ENCODE peak calls at places on chromosome 1, in seven cellular contexts. G is IMR-90, Z is mesendoderm, X is mesenchymal stem cell, O is H9, F is trophoblast cell, U is neuronal stem cell. T is an unnamed sample.

GRCh38 chr1:117499071-117499470 is 106.8 kb upstream of the TENT5C start:
- DNase-seq in Z (no peak), F (no peak), X (peak; percentile 13), O (no peak), G (peak; percentile 58), U (no peak), T (no peak)

GRCh38 chr1:29974345-29974744 is 738.0 kb downstream of the PTPRU start:
- DNase-seq in O (peak; percentile 50), U (peak; percentile 37), F (peak; percentile 51), Z (peak; percentile 99), X (no peak), G (peak; percentile 88), T (peak; percentile 64)

GRCh38 chr1:2633401-2633935 is 652 bp upstream of the MMEL1 start:
- DNase-seq in F (no peak), U (no peak), Z (no peak), X (no peak), G (no peak), O (no peak), T (no peak)

GRCh38 chr1:203906932-203907331 is 45.5 kb downstream of the SNRPE start:
- DNase-seq in O (no peak), Z (peak; percentile 37), F (peak; percentile 75), X (peak; percentile 87), U (no peak), G (peak; percentile 93), T (no peak)

GRCh38 chr1:109011335-109011734 is 30.6 kb downstream of the WDR47 start:
- DNase-seq in F (no peak), G (no peak), U (no peak), Z (no peak), X (no peak), O (no peak), T (no peak)

GRCh38 chr1:88371396-88371795 is 312.7 kb upstream of the PKN2 start:
- DNase-seq in G (no peak), X (no peak), F (peak; percentile 5), U (no peak), Z (no peak), O (no peak), T (no peak)

GRCh38 chr1:223041481-223041880 is 101.6 kb downstream of the TLR5 start:
- DNase-seq in X (no peak), O (no peak), G (no peak), U (no peak), F (peak; percentile 69), Z (peak; percentile 93), T (no peak)

GRCh38 chr1:240567066-240567465 is 44.9 kb downstream of the GREM2 start:
- DNase-seq in X (no peak), O (no peak), G (no peak), Z (no peak), F (no peak), U (no peak), T (no peak)

GRCh38 chr1:178599745-178600144 is 86.8 kb downstream of the TEX35 start:
- DNase-seq in G (no peak), O (no peak), X (no peak), U (no peak), Z (no peak), F (no peak), T (no peak)

GRCh38 chr1:215045647-215046308 is 36.8 kb upstream of the KCNK2 start:
- DNase-seq in Z (no peak), F (peak; percentile 41), G (no peak), X (no peak), U (no peak), O (no peak), T (no peak)

GRCh38 chr1:212189352-212189738 is 95.9 kb upstream of the PPP2R5A start:
- DNase-seq in G (no peak), O (no peak), Z (no peak), F (peak; percentile 46), U (no peak), X (no peak), T (no peak)

GRCh38 chr1:155207578-155208405 is at the start of gene THBS3:
- DNase-seq in G (peak; percentile 12), F (no peak), U (peak; percentile 77), Z (peak; percentile 76), X (peak; percentile 46), O (peak; percentile 64), T (peak; percentile 59)

GRCh38 chr1:36739703-36740289 is 257.1 kb upstream of the CSF3R start:
- DNase-seq in U (no peak), O (no peak), G (no peak), F (no peak), X (no peak), Z (no peak), T (no peak)

GRCh38 chr1:26785611-26786436 is 1.9 kb upstream of the PIGV start:
- DNase-seq in F (no peak), U (no peak), X (peak; percentile 60), Z (peak; percentile 35), G (peak; percentile 48), O (no peak), T (no peak)

GRCh38 chr1:170661646-170662411 is 2.1 kb upstream of the PRRX1 start:
- DNase-seq in X (peak; percentile 42), O (peak; percentile 70), G (peak; percentile 53), F (no peak), U (no peak), Z (peak; percentile 67), T (no peak)

GRCh38 chr1:164716992-164717703 is 158.2 kb downstream of the PBX1 start:
- DNase-seq in X (peak; percentile 17), U (no peak), Z (no peak), F (no peak), O (no peak), G (peak; percentile 64), T (no peak)

GRCh38 chr1:181817091-181817490 is 244.4 kb downstream of the ZNF648 start:
- DNase-seq in X (no peak), Z (no peak), F (no peak), U (no peak), O (no peak), G (no peak), T (no peak)

GRCh38 chr1:10891081-10891480 is 94.6 kb upstream of the CASZ1 start:
- DNase-seq in Z (no peak), O (no peak), G (no peak), X (no peak), U (no peak), F (peak; percentile 82), T (no peak)

GRCh38 chr1:1067284-1068076 is 6.6 kb downstream of the RNF223 start:
- DNase-seq in X (no peak), U (no peak), G (no peak), F (peak; percentile 69), Z (no peak), O (no peak), T (no peak)

GRCh38 chr1:23801876-23802275 is 1.3 kb upstream of the GALE start:
- DNase-seq in X (no peak), Z (no peak), F (no peak), G (no peak), O (no peak), U (no peak), T (no peak)

DNA sequence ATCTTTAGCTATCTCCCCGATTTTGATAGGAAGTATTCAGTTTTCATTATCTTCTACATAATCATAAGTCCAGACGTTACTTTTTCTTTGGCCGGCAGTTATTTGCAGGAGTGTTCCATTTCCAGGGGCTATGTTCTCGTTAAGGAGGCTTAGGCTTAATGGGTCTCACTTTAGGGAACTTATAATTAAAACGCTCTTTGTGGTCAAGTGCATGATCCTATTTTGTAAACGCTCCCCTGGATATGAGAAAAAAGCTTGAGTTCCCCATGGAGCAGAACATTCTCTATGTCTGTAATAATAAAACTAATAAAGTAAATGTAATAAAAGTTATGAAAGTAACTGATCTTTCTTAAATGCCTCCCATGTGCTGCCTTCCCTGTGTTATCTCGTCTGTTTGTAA is 48.7 kb upstream of the GPR153 start:
- DNase-seq in Z (no peak), O (no peak), U (no peak), F (no peak), X (no peak), G (no peak), T (no peak)
- H3K4ac ChIP-seq in Z (no peak overlapping the region), O (no peak overlapping the region), U (no peak overlapping the region), F (no peak overlapping the region), X (no peak overlapping the region), G (no peak overlapping the region), T (no peak overlapping the region)

GRCh38 chr1:62384276-62385005 is 52.4 kb upstream of the USP1 start:
- DNase-seq in F (no peak), X (peak; percentile 6), G (peak; percentile 86), O (no peak), U (no peak), Z (no peak), T (peak; percentile 26)
- H2BK5ac ChIP-seq in F (no peak overlapping the region), X (no peak overlapping the region), G (no peak overlapping the region), O (no peak overlapping the region), U (no peak overlapping the region), Z (no peak overlapping the region), T (no peak overlapping the region)

DNA sequence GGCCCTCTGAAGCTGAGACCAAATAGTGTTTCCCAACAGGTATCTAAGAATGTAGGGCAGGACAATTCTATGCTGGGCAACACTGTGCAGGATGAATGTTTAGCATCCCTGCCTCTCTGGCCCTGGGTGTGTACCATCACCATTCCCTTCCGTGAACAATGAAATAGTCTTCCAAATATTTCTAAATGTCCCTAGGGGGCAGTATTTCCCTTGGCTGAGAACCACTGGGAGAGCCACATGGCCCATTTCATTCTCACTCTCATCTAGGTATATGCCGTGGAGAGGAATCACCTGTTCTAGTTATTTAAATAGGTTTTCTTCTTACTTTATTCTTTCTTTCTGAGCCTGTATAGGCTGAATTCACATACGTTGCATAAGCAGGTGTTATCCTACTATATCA is 395.0 kb downstream of the PRDM2 start:
- DNase-seq in O (peak; percentile 28), U (peak; percentile 3), F (no peak), X (no peak), Z (peak; percentile 45), G (no peak), T (no peak)
- H3K4ac ChIP-seq in O (no peak overlapping the region), U (no peak overlapping the region), F (no peak overlapping the region), X (no peak overlapping the region), Z (no peak overlapping the region), G (no peak overlapping the region), T (no peak overlapping the region)

GRCh38 chr1:42735477-42736105 is 4.4 kb downstream of the CLDN19 start:
- DNase-seq in F (peak; percentile 99), O (no peak), X (no peak), G (no peak), Z (no peak), U (no peak), T (no peak)

GRCh38 chr1:42736152-42736551 is 3.9 kb downstream of the CLDN19 start:
- DNase-seq in Z (peak; percentile 73), O (no peak), G (no peak), U (no peak), F (peak; percentile 74), X (peak; percentile 28), T (no peak)

GRCh38 chr1:42737257-42737656 is 2.8 kb downstream of the CLDN19 start:
- DNase-seq in O (no peak), F (peak; percentile 35), U (no peak), Z (no peak), X (no peak), G (no peak), T (no peak)

GRCh38 chr1:42737986-42738677 is 1.9 kb downstream of the CLDN19 start:
- DNase-seq in U (no peak), O (no peak), X (no peak), G (no peak), F (no peak), Z (no peak), T (no peak)

DNA sequence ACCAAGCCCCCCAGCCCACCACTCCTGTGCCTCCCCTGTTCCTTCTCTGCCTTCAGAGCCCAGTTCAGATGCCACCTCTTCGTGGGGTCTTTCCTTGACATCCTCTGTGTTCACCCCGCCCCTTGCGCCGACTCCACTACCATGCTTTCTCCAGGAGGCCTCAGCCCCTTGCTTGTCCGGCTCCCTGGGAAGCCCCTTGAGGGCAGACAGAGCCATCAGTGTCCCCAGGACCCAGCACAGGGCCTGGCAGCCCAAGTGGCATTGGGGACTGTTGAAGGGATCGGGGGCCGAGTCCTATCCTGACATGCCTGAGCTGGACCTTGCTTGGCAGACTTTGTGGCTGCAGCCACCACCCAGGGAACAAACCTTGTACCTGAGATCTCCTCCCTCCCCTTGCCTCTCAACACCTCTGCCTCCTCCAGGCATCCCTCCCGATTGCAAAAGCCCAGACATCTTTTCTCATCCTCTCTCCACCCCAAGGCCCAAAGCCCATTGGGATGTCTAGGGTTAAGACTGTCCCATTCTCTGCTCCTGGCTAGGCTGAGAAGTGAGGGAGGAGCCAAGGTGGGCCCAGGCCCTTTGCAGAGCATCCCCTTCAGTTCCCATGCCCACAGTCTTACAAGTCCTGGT is 3.4 kb downstream of the CLDN19 start:
- DNase-seq in F (no peak), G (no peak), O (no peak), X (no peak), U (no peak), Z (no peak), T (no peak)
- H2BK5ac ChIP-seq in F (no peak overlapping the region), G (no peak overlapping the region), O (no peak overlapping the region), X (no peak overlapping the region), U (no peak overlapping the region), Z (no peak overlapping the region), T (peak overlapping the region; percentile 39)